ENCODE peak calls at places on chromosomes 11 and 22, in four cellular contexts. C is A549, M is ovary, L is K562. R is an unnamed sample.

GRCh38 chr11:102437026-102437425 is 15.5 kb downstream of the TMEM123 start:
- DNase-seq in C (no peak), M (no peak), L (no peak), R (no peak)

GRCh38 chr11:69888671-69889076 is 69.5 kb upstream of the FGF3 start:
- DNase-seq in C (peak), M (peak), L (peak), R (peak)

GRCh38 chr22:42419328-42419881 is 12.8 kb downstream of the NFAM1 start:
- DNase-seq in C (no peak), M (no peak), L (no peak), R (no peak)

GRCh38 chr22:32574397-32574796 is 99.8 kb downstream of the FBXO7 start:
- DNase-seq in C (no peak), M (no peak), L (no peak), R (no peak)

GRCh38 chr11:86746509-86746908 is 53.8 kb upstream of the PRSS23 start:
- DNase-seq in C (no peak), M (no peak), L (no peak), R (no peak)

GRCh38 chr11:128399186-128399585 is 188.2 kb downstream of the ETS1 start:
- DNase-seq in C (no peak), M (no peak), L (no peak), R (no peak)

GRCh38 chr11:69050592-69051380 is 2.1 kb downstream of the TPCN2 start:
- DNase-seq in C (no peak), M (peak), L (no peak), R (no peak)

GRCh38 chr11:119519796-119520195 is 96.8 kb upstream of the THY1 start:
- DNase-seq in C (no peak), M (no peak), L (no peak), R (no peak)

GRCh38 chr11:3841426-3842304 is 906 bp upstream of the RHOG start:
- DNase-seq in C (peak), M (peak), L (peak), R (peak)

GRCh38 chr11:1536065-1536843 is 35.8 kb downstream of the DUSP8 start:
- DNase-seq in C (no peak), M (no peak), L (no peak), R (no peak)

GRCh38 chr22:42772647-42773046 is 52.0 kb upstream of the A4GALT start:
- DNase-seq in C (no peak), M (no peak), L (no peak), R (no peak)

GRCh38 chr11:121841487-121842167 is 274.4 kb downstream of the BLID start:
- DNase-seq in C (no peak), M (no peak), L (no peak), R (no peak)

GRCh38 chr11:126496576-126497403 is 141.3 kb downstream of the ST3GAL4 start:
- DNase-seq in C (no peak), M (peak), L (no peak), R (no peak)

GRCh38 chr11:114132944-114133394 is 73.5 kb downstream of the ZBTB16 start:
- DNase-seq in C (no peak), M (peak), L (no peak), R (no peak)

GRCh38 chr11:94563176-94563847 is 3.9 kb upstream of the PIWIL4 start:
- DNase-seq in C (no peak), M (no peak), L (no peak), R (no peak)

GRCh38 chr22:32531955-32532818 is 57.6 kb downstream of the FBXO7 start:
- DNase-seq in C (no peak), M (no peak), L (peak), R (peak)

GRCh38 chr11:69718147-69718546 is 14.3 kb upstream of the FGF19 start:
- DNase-seq in C (peak), M (no peak), L (peak), R (no peak)

GRCh38 chr11:130396965-130397364 is 31.4 kb downstream of the ADAMTS8 start:
- DNase-seq in C (no peak), M (no peak), L (no peak), R (no peak)

GRCh38 chr11:46360878-46361277 is 13.6 kb downstream of the DGKZ start:
- DNase-seq in C (no peak), M (no peak), L (no peak), R (no peak)

GRCh38 chr11:94796863-94797262 is 28.7 kb downstream of the AMOTL1 start:
- DNase-seq in C (no peak), M (no peak), L (no peak), R (no peak)

GRCh38 chr11:67667490-67668190 is 6.8 kb downstream of the ALDH3B2 start:
- DNase-seq in C (no peak), M (no peak), L (no peak), R (no peak)

GRCh38 chr11:20374746-20375305 is 11.3 kb downstream of the HTATIP2 start:
- DNase-seq in C (no peak), M (no peak), L (no peak), R (no peak)

GRCh38 chr11:19344661-19345518 is 104.1 kb upstream of the E2F8 start:
- DNase-seq in C (peak), M (no peak), L (no peak), R (no peak)

GRCh38 chr22:24284747-24285203 is 14.1 kb downstream of the SPECC1L start:
- DNase-seq in C (no peak), M (no peak), L (no peak), R (no peak)

GRCh38 chr22:33028191-33028700 is 29.9 kb downstream of the SYN3 start:
- DNase-seq in C (no peak), M (no peak), L (no peak), R (no peak)

GRCh38 chr22:20200411-20200810 is 49.6 kb upstream of the CCDC188 start:
- DNase-seq in C (no peak), M (no peak), L (no peak), R (no peak)

GRCh38 chr11:122663764-122664163 is 8.2 kb downstream of the UBASH3B start:
- DNase-seq in C (no peak), M (no peak), L (no peak), R (no peak)

GRCh38 chr11:9495780-9496514 is 35.1 kb downstream of the ZNF143 start:
- DNase-seq in C (no peak), M (no peak), L (no peak), R (no peak)

DNA sequence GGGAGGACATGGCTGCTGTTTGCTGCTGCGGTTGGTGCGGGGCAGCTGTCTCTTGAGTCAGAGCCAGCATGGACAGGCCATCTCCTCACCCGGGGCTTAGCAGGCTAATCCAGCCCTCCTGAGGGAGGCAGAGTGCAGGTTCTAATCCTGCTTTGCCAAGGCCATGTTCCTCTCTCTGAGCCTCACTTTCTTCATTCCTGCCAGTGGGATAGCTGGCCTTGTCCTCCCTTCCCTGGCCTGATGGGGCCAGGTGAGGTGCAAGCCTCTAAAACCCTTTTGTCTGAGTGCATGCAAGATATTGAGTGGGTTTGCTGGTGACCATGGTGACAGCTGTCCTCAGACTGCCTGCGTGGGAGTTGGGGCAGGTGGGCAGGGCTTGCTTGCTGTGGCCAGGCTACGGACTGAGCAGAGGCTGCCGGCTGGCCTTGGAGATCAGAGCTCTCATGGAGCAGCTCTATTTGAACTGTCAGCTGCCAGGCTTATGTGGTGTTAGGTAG is 3.6 kb downstream of the USP35 start:
- DNase-seq in C (no peak), M (no peak), L (peak), R (no peak)
- H3K4me3 ChIP-seq in C (no peak), M (no peak), L (no peak), R (no peak)

DNA sequence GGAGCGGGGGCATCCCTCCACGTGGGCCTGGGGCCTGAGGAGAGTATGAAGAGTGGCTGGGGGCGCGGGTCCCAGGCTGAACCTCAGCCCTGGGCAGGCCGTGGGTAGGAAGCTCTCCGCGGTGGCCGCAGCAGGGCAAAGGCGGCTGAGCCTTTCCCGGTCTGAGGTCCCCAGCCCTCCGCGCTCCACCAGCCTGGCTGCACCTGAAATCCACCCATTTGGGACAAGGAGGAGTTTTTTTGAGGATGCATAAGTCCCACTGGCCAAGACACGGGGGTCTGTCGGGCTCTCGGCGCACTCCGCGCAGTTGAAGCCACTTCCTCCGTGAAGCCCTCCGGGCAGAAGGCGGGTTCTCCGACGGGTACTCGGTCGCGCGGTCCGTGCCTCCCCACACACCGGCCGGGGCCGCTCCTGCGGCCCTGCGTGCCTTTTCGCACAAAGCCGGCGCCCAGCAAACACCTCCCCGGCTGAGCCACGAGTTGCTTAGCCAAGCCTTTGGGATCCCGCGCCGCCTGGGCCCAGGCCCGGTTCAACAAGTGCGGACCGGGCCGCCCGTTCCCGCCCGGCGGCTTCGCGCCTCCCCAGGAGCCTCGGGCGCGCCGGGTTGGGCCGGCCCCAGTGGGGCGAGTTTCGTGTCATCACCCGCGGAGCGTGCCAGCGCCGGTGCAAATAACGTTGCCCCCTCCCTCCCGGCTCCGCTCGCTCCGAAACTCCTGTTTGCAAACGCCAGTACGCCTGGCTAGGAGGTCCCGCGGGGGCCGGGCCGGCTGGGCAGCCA is 666 bp upstream of the OVOL1 start:
- DNase-seq in C (no peak), M (no peak), L (no peak), R (no peak)
- TF ChIP-seq EP300 in C (no peak), M (no peak), L (no peak), R (no peak)

GRCh38 chr11:14907411-14908213 is 15.6 kb upstream of the CYP2R1 start:
- DNase-seq in C (peak), M (peak), L (peak), R (peak)
- H3K4me3 ChIP-seq in C (no peak), M (no peak), L (no peak), R (no peak)

DNA sequence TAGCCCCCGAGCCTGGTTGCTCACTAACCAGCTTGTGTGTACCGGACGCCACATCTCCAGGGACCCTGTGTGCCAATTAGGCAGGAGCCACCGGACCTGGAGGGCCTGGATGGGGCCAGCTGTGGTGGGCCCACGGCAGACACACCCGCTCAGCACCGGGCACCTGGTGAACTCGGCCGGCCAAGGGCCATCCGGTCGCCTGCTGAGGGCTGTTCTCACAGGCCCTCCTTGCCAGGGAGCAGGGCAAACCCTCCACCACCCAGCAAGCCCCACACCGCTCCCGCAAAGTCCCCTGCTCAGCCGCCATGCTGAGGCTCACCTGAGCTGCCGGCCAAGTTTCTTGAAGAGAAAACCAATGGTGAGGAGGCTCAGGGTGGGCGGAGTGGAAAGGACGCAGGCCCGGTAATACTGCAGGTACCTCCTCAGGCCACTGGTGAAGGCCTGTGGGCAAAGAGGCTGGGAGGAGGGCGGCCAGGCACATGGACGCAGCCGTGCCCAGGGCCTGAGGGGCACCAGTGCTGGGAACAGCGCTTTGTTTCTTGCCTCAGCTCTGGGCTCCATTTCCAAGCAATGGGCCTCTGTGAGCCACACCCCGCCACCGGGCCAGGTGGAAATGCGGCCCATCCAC is 17.1 kb downstream of the TUBGCP6 start:
- DNase-seq in C (no peak), M (no peak), L (no peak), R (no peak)
- TF ChIP-seq EP300 in C (no peak), M (no peak), L (no peak), R (no peak)

GRCh38 chr11:78986305-78986704 is 411.6 kb upstream of the NARS2 start:
- DNase-seq in C (no peak), M (no peak), L (no peak), R (no peak)
- H3K4me3 ChIP-seq in C (no peak), M (no peak), L (no peak), R (no peak)

GRCh38 chr22:50032109-50032871 is 19.7 kb upstream of the IL17REL start:
- DNase-seq in C (no peak), M (no peak), L (no peak), R (no peak)
- TF ChIP-seq EP300 in C (no peak), M (no peak), L (no peak), R (no peak)

GRCh38 chr11:367956-368413 is 1.3 kb upstream of the B4GALNT4 start:
- DNase-seq in C (no peak), M (no peak), L (no peak), R (no peak)
- H3K4me3 ChIP-seq in C (no peak), M (no peak), L (no peak), R (no peak)

GRCh38 chr22:17590586-17590985 is 27.3 kb downstream of the SLC25A18 start:
- DNase-seq in C (no peak), M (no peak), L (no peak), R (no peak)

GRCh38 chr22:17587631-17588030 is 24.3 kb downstream of the SLC25A18 start:
- DNase-seq in C (no peak), M (peak), L (no peak), R (no peak)

GRCh38 chr22:17589810-17590375 is 26.6 kb downstream of the SLC25A18 start:
- DNase-seq in C (no peak), M (peak), L (no peak), R (no peak)

GRCh38 chr22:17586831-17587440 is 23.6 kb downstream of the SLC25A18 start:
- DNase-seq in C (no peak), M (peak), L (no peak), R (no peak)

GRCh38 chr22:17588606-17589005 is 25.3 kb downstream of the SLC25A18 start:
- DNase-seq in C (no peak), M (peak), L (no peak), R (no peak)
- TF ChIP-seq EP300 in C (no peak), M (no peak), L (no peak), R (no peak)

DNA sequence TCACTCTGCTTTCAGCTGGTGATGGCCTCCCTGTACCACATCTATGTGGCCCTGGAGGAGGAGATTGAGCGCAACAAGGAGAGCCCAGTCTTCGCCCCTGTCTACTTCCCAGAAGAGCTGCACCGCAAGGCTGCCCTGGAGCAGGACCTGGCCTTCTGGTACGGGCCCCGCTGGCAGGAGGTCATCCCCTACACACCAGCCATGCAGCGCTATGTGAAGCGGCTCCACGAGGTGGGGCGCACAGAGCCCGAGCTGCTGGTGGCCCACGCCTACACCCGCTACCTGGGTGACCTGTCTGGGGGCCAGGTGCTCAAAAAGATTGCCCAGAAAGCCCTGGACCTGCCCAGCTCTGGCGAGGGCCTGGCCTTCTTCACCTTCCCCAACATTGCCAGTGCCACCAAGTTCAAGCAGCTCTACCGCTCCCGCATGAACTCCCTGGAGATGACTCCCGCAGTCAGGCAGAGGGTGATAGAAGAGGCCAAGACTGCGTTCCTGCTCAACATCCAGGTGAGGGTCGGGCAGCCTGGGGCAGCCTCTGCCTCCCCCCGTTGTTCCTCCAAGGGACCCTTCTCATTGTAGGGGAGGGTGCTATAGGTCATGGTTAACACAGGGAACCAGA is 5.9 kb downstream of the HMOX1 start:
- DNase-seq in C (no peak), M (no peak), L (no peak), R (no peak)
- H3K4me3 ChIP-seq in C (peak), M (no peak), L (no peak), R (no peak)

GRCh38 chr11:65354265-65355012 is at the start of gene TIGD3:
- DNase-seq in C (peak), M (peak), L (peak), R (peak)
- TF ChIP-seq EP300 in C (no peak), M (no peak), L (no peak), R (peak)